ENCODE peak calls at places on chromosomes 2 and 18, in five cellular contexts. D is GM23248; C is mesenchymal stem cell; S is CD8-positive, alpha-beta T cell; K is HCT116. R is an unnamed sample.

GRCh38 chr2:118032169-118033013 is 18.5 kb upstream of the CCDC93 start:
- DNase-seq in D (peak; percentile 69), C (peak; percentile 53), S (peak; percentile 44), K (no peak), R (no peak)

GRCh38 chr2:108534577-108535379 is 508 bp downstream of the LIMS1 start:
- DNase-seq in D (peak; percentile 70), C (peak; percentile 56), S (peak; percentile 37), K (no peak), R (peak; percentile 51)

GRCh38 chr18:75408554-75409506 is 18.7 kb downstream of the SMIM21 start:
- DNase-seq in D (peak; percentile 99), C (peak; percentile 95), S (peak; percentile 11), K (peak; percentile 98), R (no peak)

GRCh38 chr2:185318271-185318724 is 420.3 kb upstream of the FSIP2 start:
- DNase-seq in D (no peak), C (no peak), S (no peak), K (no peak), R (no peak)

GRCh38 chr2:148887349-148888002 is 12.4 kb downstream of the KIF5C start:
- DNase-seq in D (peak; percentile 6), C (no peak), S (no peak), K (no peak), R (no peak)

GRCh38 chr2:148664229-148664628 is 19.7 kb downstream of the EPC2 start:
- DNase-seq in D (no peak), C (no peak), S (no peak), K (no peak), R (no peak)

GRCh38 chr2:155703917-155704316 is 628.6 kb downstream of the NR4A2 start:
- DNase-seq in D (no peak), C (no peak), S (no peak), K (no peak), R (no peak)

GRCh38 chr18:2147866-2148265 is 423.4 kb downstream of the METTL4 start:
- DNase-seq in D (no peak), C (no peak), S (no peak), K (no peak), R (no peak)

GRCh38 chr2:62304429-62305417 is 108.8 kb downstream of the B3GNT2 start:
- DNase-seq in D (peak; percentile 28), C (peak; percentile 95), S (peak; percentile 53), K (peak; percentile 94), R (peak; percentile 76)

GRCh38 chr2:178008636-178009289 is 63.8 kb downstream of the PDE11A start:
- DNase-seq in D (peak; percentile 60), C (no peak), S (no peak), K (no peak), R (no peak)

DNA sequence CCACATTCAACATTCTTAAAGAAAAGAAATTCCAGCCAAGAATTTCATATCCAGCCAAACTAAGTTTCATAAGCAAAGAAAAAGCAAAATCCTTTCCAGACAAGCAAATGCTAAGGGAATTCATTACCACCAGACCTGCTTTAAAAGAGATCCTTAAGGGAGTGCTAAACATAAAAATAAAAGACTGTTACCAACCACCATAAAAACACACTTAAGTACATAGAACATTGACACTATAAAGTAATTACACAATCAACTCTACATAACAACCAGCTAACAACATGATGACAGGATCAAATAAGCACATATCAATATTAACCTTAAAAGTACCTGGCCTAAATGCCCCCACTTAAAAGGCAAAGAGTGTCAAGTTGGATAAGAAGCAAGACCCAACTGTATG is 153.5 kb downstream of the FTCDNL1 start:
- DNase-seq in D (no peak), C (no peak), S (no peak), K (no peak), R (no peak)
- H3K27ac ChIP-seq in D (no peak overlapping the region), C (no peak overlapping the region), S (no peak overlapping the region), K (no peak overlapping the region), R (no peak overlapping the region)

GRCh38 chr18:13105059-13105458 is 113.5 kb upstream of the LDLRAD4 start:
- DNase-seq in D (no peak), C (no peak), S (no peak), K (no peak), R (no peak)

GRCh38 chr18:13110559-13110958 is 108.0 kb upstream of the LDLRAD4 start:
- DNase-seq in D (no peak), C (no peak), S (no peak), K (no peak), R (no peak)

GRCh38 chr18:13107074-13107473 is 111.5 kb upstream of the LDLRAD4 start:
- DNase-seq in D (peak; percentile 66), C (no peak), S (no peak), K (no peak), R (no peak)

GRCh38 chr18:13112982-13113381 is 105.6 kb upstream of the LDLRAD4 start:
- DNase-seq in D (peak; percentile 55), C (peak; percentile 50), S (no peak), K (peak; percentile 2), R (no peak)

DNA sequence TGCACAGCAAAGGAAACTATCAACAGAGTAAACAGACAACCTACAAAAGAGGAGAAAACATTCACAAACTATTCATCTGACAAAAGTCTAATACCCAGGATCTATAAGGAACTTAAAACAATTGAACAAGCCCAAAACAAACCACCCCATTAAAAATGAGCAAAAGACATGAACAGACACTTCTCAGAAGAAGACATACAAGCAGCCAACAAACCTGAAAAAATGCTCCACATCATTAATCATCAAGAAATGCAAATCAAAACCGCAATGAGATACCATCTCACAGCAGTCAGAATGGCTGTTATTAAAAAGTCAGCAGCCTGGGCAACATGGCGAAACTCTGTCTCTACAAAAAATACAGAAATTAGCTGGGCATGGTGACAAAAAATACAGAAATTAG is 110.2 kb upstream of the LDLRAD4 start:
- DNase-seq in D (no peak), C (no peak), S (no peak), K (no peak), R (no peak)
- H3K4me3 ChIP-seq in D (no peak overlapping the region), C (no peak overlapping the region), S (no peak overlapping the region), K (no peak overlapping the region), R (no peak overlapping the region)

GRCh38 chr2:212904646-212905045 is 246.8 kb downstream of the IKZF2 start:
- DNase-seq in D (no peak), C (no peak), S (no peak), K (no peak), R (no peak)
- H3K27ac ChIP-seq in D (no peak overlapping the region), C (no peak overlapping the region), S (no peak overlapping the region), K (no peak overlapping the region), R (no peak overlapping the region)

GRCh38 chr2:229921101-229921891 is 513 bp downstream of the TRIP12 start:
- DNase-seq in D (peak; percentile 85), C (peak; percentile 81), S (peak; percentile 72), K (peak; percentile 22), R (peak; percentile 69)
- H3K4me3 ChIP-seq in D (peak overlapping the region; percentile 96), C (peak overlapping the region; percentile 97), S (peak overlapping the region; percentile 99), K (peak overlapping the region; percentile 77), R (peak overlapping the region; percentile 86)

GRCh38 chr2:287471-287885 is 413 bp downstream of the ALKAL2 start:
- DNase-seq in D (peak; percentile 42), C (peak; percentile 45), S (no peak), K (no peak), R (no peak)
- H3K27ac ChIP-seq in D (no peak overlapping the region), C (no peak overlapping the region), S (no peak overlapping the region), K (no peak overlapping the region), R (no peak overlapping the region)

GRCh38 chr18:60010513-60010912 is 110.7 kb downstream of the PMAIP1 start:
- DNase-seq in D (no peak), C (no peak), S (no peak), K (no peak), R (no peak)

GRCh38 chr18:60007641-60008040 is 107.8 kb downstream of the PMAIP1 start:
- DNase-seq in D (no peak), C (no peak), S (no peak), K (no peak), R (no peak)

GRCh38 chr18:60010984-60011383 is 111.2 kb downstream of the PMAIP1 start:
- DNase-seq in D (no peak), C (no peak), S (no peak), K (no peak), R (no peak)
- H3K4me3 ChIP-seq in D (no peak overlapping the region), C (no peak overlapping the region), S (no peak overlapping the region), K (no peak overlapping the region), R (no peak overlapping the region)

GRCh38 chr2:49367003-49367402 is 212.7 kb upstream of the FSHR start:
- DNase-seq in D (no peak), C (no peak), S (no peak), K (no peak), R (no peak)
- H3K27ac ChIP-seq in D (no peak overlapping the region), C (no peak overlapping the region), S (no peak overlapping the region), K (no peak overlapping the region), R (no peak overlapping the region)

GRCh38 chr2:84181927-84182326 is 277.2 kb downstream of the SUCLG1 start:
- DNase-seq in D (no peak), C (no peak), S (no peak), K (no peak), R (no peak)
- H3K4me3 ChIP-seq in D (no peak overlapping the region), C (no peak overlapping the region), S (no peak overlapping the region), K (no peak overlapping the region), R (no peak overlapping the region)

R was measured in CD8-positive, alpha-beta memory T cell.